ENCODE peak calls at places on chromosomes 6 and 20, in nine cellular contexts. One of them, this sample, is unnamed.
A peak's percentile ranks its signal among the peaks of the same experiment; 100 is the strongest.

GRCh38 chr6:166023273-166023989 is 144.2 kb downstream of the TBXT start:
- DNase-seq in gastrocnemius medialis: no peak
- DNase-seq in MCF 10A: no peak
- DNase-seq in AG09309: no peak
- DNase-seq in cardiac muscle cell: no peak
- DNase-seq in NCI-H460: no peak
- DNase-seq in CD8-positive, alpha-beta T cell: no peak
- DNase-seq in nucleus accumbens: no peak
- DNase-seq in NCI-H446: no peak
- DNase-seq in this sample: no peak

GRCh38 chr20:25014816-25015215 is 22.3 kb upstream of the APMAP start:
- DNase-seq in gastrocnemius medialis: no peak
- DNase-seq in MCF 10A: no peak
- DNase-seq in AG09309: no peak
- DNase-seq in cardiac muscle cell: no peak
- DNase-seq in NCI-H460: no peak
- DNase-seq in CD8-positive, alpha-beta T cell: no peak
- DNase-seq in nucleus accumbens: no peak
- DNase-seq in NCI-H446: no peak
- DNase-seq in this sample: no peak

GRCh38 chr6:101544286-101544685 is 150.8 kb downstream of the GRIK2 start:
- DNase-seq in gastrocnemius medialis: no peak
- DNase-seq in MCF 10A: peak; percentile 42
- DNase-seq in AG09309: no peak
- DNase-seq in cardiac muscle cell: no peak
- DNase-seq in NCI-H460: no peak
- DNase-seq in CD8-positive, alpha-beta T cell: no peak
- DNase-seq in nucleus accumbens: no peak
- DNase-seq in NCI-H446: no peak
- DNase-seq in this sample: no peak

GRCh38 chr6:49653438-49653837 is 16.8 kb upstream of the RHAG start:
- DNase-seq in gastrocnemius medialis: no peak
- DNase-seq in MCF 10A: no peak
- DNase-seq in AG09309: no peak
- DNase-seq in cardiac muscle cell: no peak
- DNase-seq in NCI-H460: no peak
- DNase-seq in CD8-positive, alpha-beta T cell: no peak
- DNase-seq in nucleus accumbens: no peak
- DNase-seq in NCI-H446: no peak
- DNase-seq in this sample: no peak

GRCh38 chr20:46572181-46572580 is 21.7 kb upstream of the OCSTAMP start:
- DNase-seq in gastrocnemius medialis: no peak
- DNase-seq in MCF 10A: no peak
- DNase-seq in AG09309: no peak
- DNase-seq in cardiac muscle cell: no peak
- DNase-seq in NCI-H460: no peak
- DNase-seq in CD8-positive, alpha-beta T cell: no peak
- DNase-seq in nucleus accumbens: peak; percentile 83
- DNase-seq in NCI-H446: peak; percentile 20
- DNase-seq in this sample: no peak

GRCh38 chr20:51386586-51386985 is 155.9 kb downstream of the NFATC2 start:
- DNase-seq in gastrocnemius medialis: no peak
- DNase-seq in MCF 10A: no peak
- DNase-seq in AG09309: no peak
- DNase-seq in cardiac muscle cell: no peak
- DNase-seq in NCI-H460: no peak
- DNase-seq in CD8-positive, alpha-beta T cell: peak; percentile 55
- DNase-seq in nucleus accumbens: no peak
- DNase-seq in NCI-H446: no peak
- DNase-seq in this sample: no peak

GRCh38 chr20:59571591-59572314 is 32.6 kb upstream of the PHACTR3 start:
- DNase-seq in gastrocnemius medialis: no peak
- DNase-seq in MCF 10A: peak; percentile 46
- DNase-seq in AG09309: no peak
- DNase-seq in cardiac muscle cell: peak; percentile 59
- DNase-seq in NCI-H460: peak; percentile 30
- DNase-seq in CD8-positive, alpha-beta T cell: peak; percentile 70
- DNase-seq in nucleus accumbens: peak; percentile 69
- DNase-seq in NCI-H446: peak; percentile 73
- DNase-seq in this sample: no peak

GRCh38 chr20:19649041-19649440 is 109.0 kb upstream of the RIN2 start:
- DNase-seq in gastrocnemius medialis: no peak
- DNase-seq in MCF 10A: no peak
- DNase-seq in AG09309: no peak
- DNase-seq in cardiac muscle cell: no peak
- DNase-seq in NCI-H460: no peak
- DNase-seq in CD8-positive, alpha-beta T cell: no peak
- DNase-seq in nucleus accumbens: no peak
- DNase-seq in NCI-H446: no peak
- DNase-seq in this sample: no peak

GRCh38 chr6:66307490-66307889 is 600.5 kb upstream of the EYS start:
- DNase-seq in gastrocnemius medialis: no peak
- DNase-seq in MCF 10A: peak; percentile 28
- DNase-seq in AG09309: no peak
- DNase-seq in cardiac muscle cell: no peak
- DNase-seq in NCI-H460: no peak
- DNase-seq in CD8-positive, alpha-beta T cell: no peak
- DNase-seq in nucleus accumbens: no peak
- DNase-seq in NCI-H446: no peak
- DNase-seq in this sample: no peak

GRCh38 chr20:37378785-37379598 is 33.1 kb downstream of the SRC start:
- DNase-seq in gastrocnemius medialis: no peak
- DNase-seq in MCF 10A: no peak
- DNase-seq in AG09309: no peak
- DNase-seq in cardiac muscle cell: no peak
- DNase-seq in NCI-H460: peak; percentile 88
- DNase-seq in CD8-positive, alpha-beta T cell: no peak
- DNase-seq in nucleus accumbens: no peak
- DNase-seq in NCI-H446: no peak
- DNase-seq in this sample: no peak

GRCh38 chr20:46557231-46557956 is 6.9 kb upstream of the OCSTAMP start:
- DNase-seq in gastrocnemius medialis: no peak
- DNase-seq in MCF 10A: peak; percentile 70
- DNase-seq in AG09309: peak; percentile 60
- DNase-seq in cardiac muscle cell: no peak
- DNase-seq in NCI-H460: no peak
- DNase-seq in CD8-positive, alpha-beta T cell: no peak
- DNase-seq in nucleus accumbens: no peak
- DNase-seq in NCI-H446: no peak
- DNase-seq in this sample: no peak

GRCh38 chr20:35994994-35995453 is 26.6 kb downstream of the CNBD2 start:
- DNase-seq in gastrocnemius medialis: peak; percentile 46
- DNase-seq in MCF 10A: peak; percentile 85
- DNase-seq in AG09309: peak; percentile 35
- DNase-seq in cardiac muscle cell: peak; percentile 93
- DNase-seq in NCI-H460: peak; percentile 74
- DNase-seq in CD8-positive, alpha-beta T cell: peak; percentile 90
- DNase-seq in nucleus accumbens: peak; percentile 73
- DNase-seq in NCI-H446: peak; percentile 83
- DNase-seq in this sample: no peak

GRCh38 chr20:32456869-32457421 is 98.8 kb downstream of the ASXL1 start:
- DNase-seq in gastrocnemius medialis: no peak
- DNase-seq in MCF 10A: no peak
- DNase-seq in AG09309: no peak
- DNase-seq in cardiac muscle cell: peak; percentile 87
- DNase-seq in NCI-H460: no peak
- DNase-seq in CD8-positive, alpha-beta T cell: no peak
- DNase-seq in nucleus accumbens: peak; percentile 33
- DNase-seq in NCI-H446: no peak
- DNase-seq in this sample: no peak

GRCh38 chr20:43937586-43937985 is 22.9 kb downstream of the TOX2 start:
- DNase-seq in gastrocnemius medialis: no peak
- DNase-seq in MCF 10A: no peak
- DNase-seq in AG09309: peak; percentile 45
- DNase-seq in cardiac muscle cell: no peak
- DNase-seq in NCI-H460: no peak
- DNase-seq in CD8-positive, alpha-beta T cell: no peak
- DNase-seq in nucleus accumbens: no peak
- DNase-seq in NCI-H446: no peak
- DNase-seq in this sample: no peak

GRCh38 chr6:143110572-143110971 is 49.9 kb downstream of the AIG1 start:
- DNase-seq in gastrocnemius medialis: no peak
- DNase-seq in MCF 10A: no peak
- DNase-seq in AG09309: no peak
- DNase-seq in cardiac muscle cell: no peak
- DNase-seq in NCI-H460: no peak
- DNase-seq in CD8-positive, alpha-beta T cell: no peak
- DNase-seq in nucleus accumbens: no peak
- DNase-seq in NCI-H446: no peak
- DNase-seq in this sample: no peak

GRCh38 chr20:13105864-13106457 is 97.2 kb downstream of the SPTLC3 start:
- DNase-seq in gastrocnemius medialis: no peak
- DNase-seq in MCF 10A: peak; percentile 51
- DNase-seq in AG09309: no peak
- DNase-seq in cardiac muscle cell: peak; percentile 57
- DNase-seq in NCI-H460: peak; percentile 31
- DNase-seq in CD8-positive, alpha-beta T cell: no peak
- DNase-seq in nucleus accumbens: no peak
- DNase-seq in NCI-H446: peak; percentile 38
- DNase-seq in this sample: no peak

GRCh38 chr6:8131265-8131897 is 29.0 kb upstream of the EEF1E1 start:
- DNase-seq in gastrocnemius medialis: no peak
- DNase-seq in MCF 10A: peak; percentile 82
- DNase-seq in AG09309: peak; percentile 14
- DNase-seq in cardiac muscle cell: peak; percentile 81
- DNase-seq in NCI-H460: peak; percentile 57
- DNase-seq in CD8-positive, alpha-beta T cell: peak; percentile 53
- DNase-seq in nucleus accumbens: peak; percentile 22
- DNase-seq in NCI-H446: peak; percentile 68
- DNase-seq in this sample: no peak

GRCh38 chr6:6840831-6841263 is 252.3 kb downstream of the LY86 start:
- DNase-seq in gastrocnemius medialis: no peak
- DNase-seq in MCF 10A: no peak
- DNase-seq in AG09309: no peak
- DNase-seq in cardiac muscle cell: no peak
- DNase-seq in NCI-H460: no peak
- DNase-seq in CD8-positive, alpha-beta T cell: no peak
- DNase-seq in nucleus accumbens: no peak
- DNase-seq in NCI-H446: no peak
- DNase-seq in this sample: no peak

GRCh38 chr6:106223300-106223930 is 102.1 kb downstream of the ATG5 start:
- DNase-seq in gastrocnemius medialis: no peak
- DNase-seq in MCF 10A: peak; percentile 78
- DNase-seq in AG09309: peak; percentile 52
- DNase-seq in cardiac muscle cell: peak; percentile 81
- DNase-seq in NCI-H460: peak; percentile 64
- DNase-seq in CD8-positive, alpha-beta T cell: peak; percentile 69
- DNase-seq in nucleus accumbens: peak; percentile 24
- DNase-seq in NCI-H446: peak; percentile 62
- DNase-seq in this sample: peak; percentile 35

GRCh38 chr6:108781419-108782110 is 66.7 kb upstream of the ARMC2 start:
- DNase-seq in gastrocnemius medialis: no peak
- DNase-seq in MCF 10A: peak; percentile 8
- DNase-seq in AG09309: no peak
- DNase-seq in cardiac muscle cell: no peak
- DNase-seq in NCI-H460: no peak
- DNase-seq in CD8-positive, alpha-beta T cell: no peak
- DNase-seq in nucleus accumbens: no peak
- DNase-seq in NCI-H446: no peak
- DNase-seq in this sample: no peak

GRCh38 chr6:53734473-53735299 is 60.1 kb upstream of the LRRC1 start:
- DNase-seq in gastrocnemius medialis: no peak
- DNase-seq in MCF 10A: peak; percentile 92
- DNase-seq in AG09309: peak; percentile 65
- DNase-seq in cardiac muscle cell: peak; percentile 75
- DNase-seq in NCI-H460: peak; percentile 55
- DNase-seq in CD8-positive, alpha-beta T cell: no peak
- DNase-seq in nucleus accumbens: no peak
- DNase-seq in NCI-H446: no peak
- DNase-seq in this sample: peak; percentile 77

GRCh38 chr20:53738039-53738944 is 144.7 kb upstream of the ZNF217 start:
- DNase-seq in gastrocnemius medialis: peak; percentile 68
- DNase-seq in MCF 10A: no peak
- DNase-seq in AG09309: peak; percentile 88
- DNase-seq in cardiac muscle cell: peak; percentile 86
- DNase-seq in NCI-H460: peak; percentile 90
- DNase-seq in CD8-positive, alpha-beta T cell: no peak
- DNase-seq in nucleus accumbens: peak; percentile 8
- DNase-seq in NCI-H446: peak; percentile 66
- DNase-seq in this sample: peak; percentile 87

GRCh38 chr6:9646346-9647042 is 768.4 kb downstream of the TFAP2A start:
- DNase-seq in gastrocnemius medialis: no peak
- DNase-seq in MCF 10A: peak; percentile 92
- DNase-seq in AG09309: peak; percentile 55
- DNase-seq in cardiac muscle cell: peak; percentile 7
- DNase-seq in NCI-H460: no peak
- DNase-seq in CD8-positive, alpha-beta T cell: no peak
- DNase-seq in nucleus accumbens: no peak
- DNase-seq in NCI-H446: no peak
- DNase-seq in this sample: peak; percentile 19

GRCh38 chr6:3214898-3215297 is 12.6 kb downstream of the TUBB2B start:
- DNase-seq in gastrocnemius medialis: no peak
- DNase-seq in MCF 10A: peak; percentile 17
- DNase-seq in AG09309: no peak
- DNase-seq in cardiac muscle cell: no peak
- DNase-seq in NCI-H460: no peak
- DNase-seq in CD8-positive, alpha-beta T cell: no peak
- DNase-seq in nucleus accumbens: no peak
- DNase-seq in NCI-H446: no peak
- DNase-seq in this sample: no peak

GRCh38 chr6:25136879-25137278 is 142.3 kb upstream of the CARMIL1 start:
- DNase-seq in gastrocnemius medialis: no peak
- DNase-seq in MCF 10A: peak; percentile 9
- DNase-seq in AG09309: no peak
- DNase-seq in cardiac muscle cell: no peak
- DNase-seq in NCI-H460: no peak
- DNase-seq in CD8-positive, alpha-beta T cell: no peak
- DNase-seq in nucleus accumbens: no peak
- DNase-seq in NCI-H446: no peak
- DNase-seq in this sample: no peak

GRCh38 chr20:38692436-38693411 is 31.6 kb upstream of the SLC32A1 start:
- DNase-seq in gastrocnemius medialis: no peak
- DNase-seq in MCF 10A: peak; percentile 78
- DNase-seq in AG09309: no peak
- DNase-seq in cardiac muscle cell: peak; percentile 92
- DNase-seq in NCI-H460: peak; percentile 66
- DNase-seq in CD8-positive, alpha-beta T cell: peak; percentile 61
- DNase-seq in nucleus accumbens: peak; percentile 23
- DNase-seq in NCI-H446: peak; percentile 8
- DNase-seq in this sample: no peak

GRCh38 chr20:11499235-11499634 is 418.5 kb upstream of the BTBD3 start:
- DNase-seq in gastrocnemius medialis: no peak
- DNase-seq in MCF 10A: no peak
- DNase-seq in AG09309: no peak
- DNase-seq in cardiac muscle cell: no peak
- DNase-seq in NCI-H460: no peak
- DNase-seq in CD8-positive, alpha-beta T cell: no peak
- DNase-seq in nucleus accumbens: no peak
- DNase-seq in NCI-H446: no peak
- DNase-seq in this sample: no peak

GRCh38 chr6:56334937-56335336 is 87.6 kb upstream of the COL21A1 start:
- DNase-seq in gastrocnemius medialis: no peak
- DNase-seq in MCF 10A: peak; percentile 73
- DNase-seq in AG09309: no peak
- DNase-seq in cardiac muscle cell: no peak
- DNase-seq in NCI-H460: no peak
- DNase-seq in CD8-positive, alpha-beta T cell: no peak
- DNase-seq in nucleus accumbens: no peak
- DNase-seq in NCI-H446: no peak
- DNase-seq in this sample: no peak

GRCh38 chr6:137989696-137990095 is 117.5 kb downstream of the PERP start:
- DNase-seq in gastrocnemius medialis: no peak
- DNase-seq in MCF 10A: no peak
- DNase-seq in AG09309: no peak
- DNase-seq in cardiac muscle cell: no peak
- DNase-seq in NCI-H460: no peak
- DNase-seq in CD8-positive, alpha-beta T cell: no peak
- DNase-seq in nucleus accumbens: no peak
- DNase-seq in NCI-H446: no peak
- DNase-seq in this sample: no peak

GRCh38 chr20:40637176-40637575 is 51.9 kb downstream of the MAFB start:
- DNase-seq in gastrocnemius medialis: no peak
- DNase-seq in MCF 10A: no peak
- DNase-seq in AG09309: no peak
- DNase-seq in cardiac muscle cell: no peak
- DNase-seq in NCI-H460: no peak
- DNase-seq in CD8-positive, alpha-beta T cell: peak; percentile 5
- DNase-seq in nucleus accumbens: no peak
- DNase-seq in NCI-H446: no peak
- DNase-seq in this sample: no peak

GRCh38 chr20:50652702-50653294 is 38.5 kb downstream of the RIPOR3 start:
- DNase-seq in gastrocnemius medialis: no peak
- DNase-seq in MCF 10A: no peak
- DNase-seq in AG09309: no peak
- DNase-seq in cardiac muscle cell: no peak
- DNase-seq in NCI-H460: no peak
- DNase-seq in CD8-positive, alpha-beta T cell: no peak
- DNase-seq in nucleus accumbens: no peak
- DNase-seq in NCI-H446: no peak
- DNase-seq in this sample: no peak

This sample was measured in BJ.